ENCODE peak calls at places on chromosome 7, in nine cellular contexts. One of them, this sample, is unnamed.

GRCh38 chr7:6256709-6257535 is 15.5 kb downstream of the CYTH3 start:
- DNase-seq in substantia nigra: no peak
- DNase-seq in NCI-H345: no peak
- DNase-seq in IMR-90: peak; percentile 67
- DNase-seq in fibroblast of pulmonary artery: peak; percentile 66
- DNase-seq in AG09309: no peak
- DNase-seq in cardiac septum: no peak
- DNase-seq in COR-L47: no peak
- DNase-seq in B cell: no peak
- DNase-seq in this sample: no peak

GRCh38 chr7:28042721-28043120 is 137.9 kb downstream of the JAZF1 start:
- DNase-seq in substantia nigra: no peak
- DNase-seq in NCI-H345: no peak
- DNase-seq in IMR-90: no peak
- DNase-seq in fibroblast of pulmonary artery: no peak
- DNase-seq in AG09309: no peak
- DNase-seq in cardiac septum: no peak
- DNase-seq in COR-L47: no peak
- DNase-seq in B cell: no peak
- DNase-seq in this sample: no peak

GRCh38 chr7:111987115-111987826 is 218.9 kb downstream of the DOCK4 start:
- DNase-seq in substantia nigra: no peak
- DNase-seq in NCI-H345: no peak
- DNase-seq in IMR-90: peak; percentile 71
- DNase-seq in fibroblast of pulmonary artery: peak; percentile 75
- DNase-seq in AG09309: peak; percentile 40
- DNase-seq in cardiac septum: no peak
- DNase-seq in COR-L47: no peak
- DNase-seq in B cell: no peak
- DNase-seq in this sample: no peak

GRCh38 chr7:129482781-129483180 is 19.6 kb upstream of the SMKR1 start:
- DNase-seq in substantia nigra: no peak
- DNase-seq in NCI-H345: no peak
- DNase-seq in IMR-90: no peak
- DNase-seq in fibroblast of pulmonary artery: no peak
- DNase-seq in AG09309: no peak
- DNase-seq in cardiac septum: no peak
- DNase-seq in COR-L47: no peak
- DNase-seq in B cell: no peak
- DNase-seq in this sample: no peak

GRCh38 chr7:75055830-75056431 is 17.7 kb downstream of the RCC1L start:
- DNase-seq in substantia nigra: no peak
- DNase-seq in NCI-H345: no peak
- DNase-seq in IMR-90: peak; percentile 40
- DNase-seq in fibroblast of pulmonary artery: peak; percentile 52
- DNase-seq in AG09309: no peak
- DNase-seq in cardiac septum: no peak
- DNase-seq in COR-L47: no peak
- DNase-seq in B cell: no peak
- DNase-seq in this sample: no peak

GRCh38 chr7:158645842-158646241 is 58.2 kb upstream of the PTPRN2 start:
- DNase-seq in substantia nigra: no peak
- DNase-seq in NCI-H345: no peak
- DNase-seq in IMR-90: no peak
- DNase-seq in fibroblast of pulmonary artery: no peak
- DNase-seq in AG09309: no peak
- DNase-seq in cardiac septum: no peak
- DNase-seq in COR-L47: no peak
- DNase-seq in B cell: no peak
- DNase-seq in this sample: no peak

GRCh38 chr7:95723583-95724180 is 48.7 kb upstream of the DYNC1I1 start:
- DNase-seq in substantia nigra: no peak
- DNase-seq in NCI-H345: peak; percentile 57
- DNase-seq in IMR-90: peak; percentile 13
- DNase-seq in fibroblast of pulmonary artery: peak; percentile 67
- DNase-seq in AG09309: peak; percentile 13
- DNase-seq in cardiac septum: no peak
- DNase-seq in COR-L47: peak; percentile 69
- DNase-seq in B cell: no peak
- DNase-seq in this sample: peak; percentile 26

GRCh38 chr7:128398016-128398840 is 11.6 kb downstream of the IMPDH1 start:
- DNase-seq in substantia nigra: peak; percentile 21
- DNase-seq in NCI-H345: peak; percentile 36
- DNase-seq in IMR-90: peak; percentile 41
- DNase-seq in fibroblast of pulmonary artery: peak; percentile 55
- DNase-seq in AG09309: no peak
- DNase-seq in cardiac septum: peak; percentile 86
- DNase-seq in COR-L47: peak; percentile 16
- DNase-seq in B cell: no peak
- DNase-seq in this sample: peak; percentile 77

GRCh38 chr7:83153419-83153818 is 9.3 kb downstream of the PCLO start:
- DNase-seq in substantia nigra: no peak
- DNase-seq in NCI-H345: no peak
- DNase-seq in IMR-90: no peak
- DNase-seq in fibroblast of pulmonary artery: no peak
- DNase-seq in AG09309: no peak
- DNase-seq in cardiac septum: no peak
- DNase-seq in COR-L47: no peak
- DNase-seq in B cell: no peak
- DNase-seq in this sample: no peak

GRCh38 chr7:68245688-68246087 is 1249.1 kb downstream of the TYW1 start:
- DNase-seq in substantia nigra: no peak
- DNase-seq in NCI-H345: no peak
- DNase-seq in IMR-90: no peak
- DNase-seq in fibroblast of pulmonary artery: peak; percentile 17
- DNase-seq in AG09309: no peak
- DNase-seq in cardiac septum: no peak
- DNase-seq in COR-L47: no peak
- DNase-seq in B cell: no peak
- DNase-seq in this sample: no peak

GRCh38 chr7:76396039-76396732 is 13.3 kb downstream of the SSC4D start:
- DNase-seq in substantia nigra: no peak
- DNase-seq in NCI-H345: no peak
- DNase-seq in IMR-90: no peak
- DNase-seq in fibroblast of pulmonary artery: no peak
- DNase-seq in AG09309: no peak
- DNase-seq in cardiac septum: no peak
- DNase-seq in COR-L47: no peak
- DNase-seq in B cell: no peak
- DNase-seq in this sample: no peak

GRCh38 chr7:12896316-12896715 is 208.9 kb downstream of the ARL4A start:
- DNase-seq in substantia nigra: no peak
- DNase-seq in NCI-H345: no peak
- DNase-seq in IMR-90: no peak
- DNase-seq in fibroblast of pulmonary artery: no peak
- DNase-seq in AG09309: no peak
- DNase-seq in cardiac septum: no peak
- DNase-seq in COR-L47: no peak
- DNase-seq in B cell: no peak
- DNase-seq in this sample: no peak

GRCh38 chr7:154960063-154960790 is 42.7 kb downstream of the PAXIP1 start:
- DNase-seq in substantia nigra: no peak
- DNase-seq in NCI-H345: no peak
- DNase-seq in IMR-90: no peak
- DNase-seq in fibroblast of pulmonary artery: peak; percentile 11
- DNase-seq in AG09309: no peak
- DNase-seq in cardiac septum: no peak
- DNase-seq in COR-L47: no peak
- DNase-seq in B cell: no peak
- DNase-seq in this sample: no peak

GRCh38 chr7:115662120-115662519 is 368.4 kb downstream of the TFEC start:
- DNase-seq in substantia nigra: no peak
- DNase-seq in NCI-H345: no peak
- DNase-seq in IMR-90: peak; percentile 43
- DNase-seq in fibroblast of pulmonary artery: no peak
- DNase-seq in AG09309: no peak
- DNase-seq in cardiac septum: no peak
- DNase-seq in COR-L47: no peak
- DNase-seq in B cell: no peak
- DNase-seq in this sample: no peak

GRCh38 chr7:87874066-87874465 is 2.1 kb downstream of the SLC25A40 start:
- DNase-seq in substantia nigra: no peak
- DNase-seq in NCI-H345: no peak
- DNase-seq in IMR-90: no peak
- DNase-seq in fibroblast of pulmonary artery: no peak
- DNase-seq in AG09309: no peak
- DNase-seq in cardiac septum: no peak
- DNase-seq in COR-L47: no peak
- DNase-seq in B cell: no peak
- DNase-seq in this sample: no peak

GRCh38 chr7:73815436-73815835 is 15.4 kb upstream of the CLDN4 start:
- DNase-seq in substantia nigra: no peak
- DNase-seq in NCI-H345: no peak
- DNase-seq in IMR-90: no peak
- DNase-seq in fibroblast of pulmonary artery: no peak
- DNase-seq in AG09309: no peak
- DNase-seq in cardiac septum: no peak
- DNase-seq in COR-L47: no peak
- DNase-seq in B cell: no peak
- DNase-seq in this sample: no peak

GRCh38 chr7:138170959-138171703 is 94.9 kb downstream of the AKR1D1 start:
- DNase-seq in substantia nigra: no peak
- DNase-seq in NCI-H345: no peak
- DNase-seq in IMR-90: no peak
- DNase-seq in fibroblast of pulmonary artery: no peak
- DNase-seq in AG09309: no peak
- DNase-seq in cardiac septum: no peak
- DNase-seq in COR-L47: no peak
- DNase-seq in B cell: no peak
- DNase-seq in this sample: no peak

GRCh38 chr7:157008206-157009169 is 2.0 kb downstream of the MNX1 start:
- DNase-seq in substantia nigra: no peak
- DNase-seq in NCI-H345: no peak
- DNase-seq in IMR-90: no peak
- DNase-seq in fibroblast of pulmonary artery: no peak
- DNase-seq in AG09309: no peak
- DNase-seq in cardiac septum: no peak
- DNase-seq in COR-L47: no peak
- DNase-seq in B cell: peak; percentile 48
- DNase-seq in this sample: no peak

GRCh38 chr7:29968683-29969457 is 20.7 kb downstream of the SCRN1 start:
- DNase-seq in substantia nigra: no peak
- DNase-seq in NCI-H345: no peak
- DNase-seq in IMR-90: peak; percentile 91
- DNase-seq in fibroblast of pulmonary artery: peak; percentile 74
- DNase-seq in AG09309: no peak
- DNase-seq in cardiac septum: no peak
- DNase-seq in COR-L47: no peak
- DNase-seq in B cell: no peak
- DNase-seq in this sample: no peak

GRCh38 chr7:45173596-45174327 is 16.2 kb downstream of the RAMP3 start:
- DNase-seq in substantia nigra: no peak
- DNase-seq in NCI-H345: no peak
- DNase-seq in IMR-90: no peak
- DNase-seq in fibroblast of pulmonary artery: no peak
- DNase-seq in AG09309: no peak
- DNase-seq in cardiac septum: peak; percentile 64
- DNase-seq in COR-L47: no peak
- DNase-seq in B cell: no peak
- DNase-seq in this sample: no peak

GRCh38 chr7:133977409-133978274 is 149.5 kb upstream of the LRGUK start:
- DNase-seq in substantia nigra: no peak
- DNase-seq in NCI-H345: peak; percentile 14
- DNase-seq in IMR-90: no peak
- DNase-seq in fibroblast of pulmonary artery: no peak
- DNase-seq in AG09309: no peak
- DNase-seq in cardiac septum: no peak
- DNase-seq in COR-L47: no peak
- DNase-seq in B cell: no peak
- DNase-seq in this sample: no peak

GRCh38 chr7:41731486-41732278 is 28.8 kb upstream of the INHBA start:
- DNase-seq in substantia nigra: no peak
- DNase-seq in NCI-H345: no peak
- DNase-seq in IMR-90: no peak
- DNase-seq in fibroblast of pulmonary artery: no peak
- DNase-seq in AG09309: no peak
- DNase-seq in cardiac septum: no peak
- DNase-seq in COR-L47: no peak
- DNase-seq in B cell: no peak
- DNase-seq in this sample: no peak

GRCh38 chr7:155338632-155339320 is 41.1 kb downstream of the INSIG1 start:
- DNase-seq in substantia nigra: no peak
- DNase-seq in NCI-H345: no peak
- DNase-seq in IMR-90: no peak
- DNase-seq in fibroblast of pulmonary artery: no peak
- DNase-seq in AG09309: no peak
- DNase-seq in cardiac septum: no peak
- DNase-seq in COR-L47: no peak
- DNase-seq in B cell: peak; percentile 19
- DNase-seq in this sample: no peak

GRCh38 chr7:34430456-34430855 is 227.6 kb upstream of the NPSR1 start:
- DNase-seq in substantia nigra: no peak
- DNase-seq in NCI-H345: no peak
- DNase-seq in IMR-90: peak; percentile 44
- DNase-seq in fibroblast of pulmonary artery: peak; percentile 95
- DNase-seq in AG09309: peak; percentile 51
- DNase-seq in cardiac septum: no peak
- DNase-seq in COR-L47: no peak
- DNase-seq in B cell: no peak
- DNase-seq in this sample: peak; percentile 1

GRCh38 chr7:96179863-96180262 is 142.0 kb downstream of the SLC25A13 start:
- DNase-seq in substantia nigra: no peak
- DNase-seq in NCI-H345: no peak
- DNase-seq in IMR-90: peak; percentile 10
- DNase-seq in fibroblast of pulmonary artery: peak; percentile 25
- DNase-seq in AG09309: no peak
- DNase-seq in cardiac septum: no peak
- DNase-seq in COR-L47: peak; percentile 28
- DNase-seq in B cell: no peak
- DNase-seq in this sample: no peak

GRCh38 chr7:32536585-32536984 is 41.3 kb downstream of the AVL9 start:
- DNase-seq in substantia nigra: no peak
- DNase-seq in NCI-H345: no peak
- DNase-seq in IMR-90: peak; percentile 82
- DNase-seq in fibroblast of pulmonary artery: peak; percentile 66
- DNase-seq in AG09309: no peak
- DNase-seq in cardiac septum: no peak
- DNase-seq in COR-L47: no peak
- DNase-seq in B cell: no peak
- DNase-seq in this sample: no peak

GRCh38 chr7:110591341-110591740 is 499.6 kb upstream of the LRRN3 start:
- DNase-seq in substantia nigra: no peak
- DNase-seq in NCI-H345: no peak
- DNase-seq in IMR-90: peak; percentile 74
- DNase-seq in fibroblast of pulmonary artery: no peak
- DNase-seq in AG09309: no peak
- DNase-seq in cardiac septum: no peak
- DNase-seq in COR-L47: no peak
- DNase-seq in B cell: no peak
- DNase-seq in this sample: no peak

GRCh38 chr7:37092548-37092947 is 356.1 kb downstream of the ELMO1 start:
- DNase-seq in substantia nigra: no peak
- DNase-seq in NCI-H345: no peak
- DNase-seq in IMR-90: no peak
- DNase-seq in fibroblast of pulmonary artery: no peak
- DNase-seq in AG09309: no peak
- DNase-seq in cardiac septum: no peak
- DNase-seq in COR-L47: no peak
- DNase-seq in B cell: no peak
- DNase-seq in this sample: no peak

GRCh38 chr7:96097802-96098201 is 224.1 kb downstream of the SLC25A13 start:
- DNase-seq in substantia nigra: no peak
- DNase-seq in NCI-H345: no peak
- DNase-seq in IMR-90: peak; percentile 66
- DNase-seq in fibroblast of pulmonary artery: no peak
- DNase-seq in AG09309: peak; percentile 29
- DNase-seq in cardiac septum: no peak
- DNase-seq in COR-L47: no peak
- DNase-seq in B cell: no peak
- DNase-seq in this sample: no peak

GRCh38 chr7:45919947-45920542 is 1.0 kb downstream of the IGFBP3 start:
- DNase-seq in substantia nigra: no peak
- DNase-seq in NCI-H345: no peak
- DNase-seq in IMR-90: no peak
- DNase-seq in fibroblast of pulmonary artery: no peak
- DNase-seq in AG09309: no peak
- DNase-seq in cardiac septum: no peak
- DNase-seq in COR-L47: no peak
- DNase-seq in B cell: no peak
- DNase-seq in this sample: no peak

GRCh38 chr7:108046952-108047506 is 44.1 kb upstream of the LAMB1 start:
- DNase-seq in substantia nigra: no peak
- DNase-seq in NCI-H345: no peak
- DNase-seq in IMR-90: no peak
- DNase-seq in fibroblast of pulmonary artery: no peak
- DNase-seq in AG09309: no peak
- DNase-seq in cardiac septum: no peak
- DNase-seq in COR-L47: peak; percentile 4
- DNase-seq in B cell: no peak
- DNase-seq in this sample: no peak